ENCODE peak calls at places on chromosomes 6 and 20, in four cellular contexts. D, F, A and B are unnamed samples.

GRCh38 chr20:52103469-52103910 is 88.1 kb downstream of the ZFP64 start:
- DNase-seq in F (no peak), D (no peak), A (no peak), B (no peak)

GRCh38 chr6:9140861-9141534 is 705.7 kb upstream of the SLC35B3 start:
- DNase-seq in A (no peak), F (no peak), D (no peak), B (no peak)

GRCh38 chr6:154289818-154290508 is 66.6 kb downstream of the IPCEF1 start:
- DNase-seq in F (no peak), D (no peak), A (no peak), B (no peak)

GRCh38 chr6:148419430-148419829 is 76.8 kb downstream of the SASH1 start:
- DNase-seq in A (no peak), D (no peak), F (no peak), B (no peak)

GRCh38 chr6:29826271-29826670 is 1.4 kb upstream of the HLA-G start:
- DNase-seq in D (no peak), F (no peak), A (no peak), B (no peak)

GRCh38 chr6:137705166-137706064 is 161.6 kb upstream of the TNFAIP3 start:
- DNase-seq in F (peak; percentile 72), D (peak; percentile 56), A (peak; percentile 77), B (peak; percentile 76)

GRCh38 chr6:16760536-16761468 is at the start of gene ATXN1:
- DNase-seq in A (no peak), F (peak; percentile 77), D (no peak), B (peak; percentile 22)

GRCh38 chr20:3846378-3846739 is 275 bp upstream of the MAVS start:
- DNase-seq in D (no peak), A (no peak), F (no peak), B (no peak)

GRCh38 chr6:10383312-10384063 is 31.4 kb downstream of the TFAP2A start:
- DNase-seq in D (no peak), A (no peak), F (no peak), B (peak; percentile 13)

GRCh38 chr6:26158581-26159416 is 71.6 kb downstream of the HFE start:
- DNase-seq in F (peak; percentile 87), A (peak; percentile 16), D (peak; percentile 68), B (peak; percentile 90)

GRCh38 chr6:9646346-9647042 is 768.4 kb downstream of the TFAP2A start:
- DNase-seq in A (no peak), D (no peak), F (no peak), B (no peak)

GRCh38 chr6:24581084-24581669 is 64.8 kb downstream of the KIAA0319 start:
- DNase-seq in F (peak; percentile 81), A (peak; percentile 62), D (peak; percentile 69), B (peak; percentile 67)

GRCh38 chr6:138517635-138518034 is 18.3 kb upstream of the NHSL1 start:
- DNase-seq in A (peak; percentile 61), F (peak; percentile 63), D (peak; percentile 28), B (peak; percentile 42)